ENCODE peak calls at places on chromosomes 13 and 19, in eight cellular contexts. D is IMR-90, P is H54, M is esophagus muscularis mucosa, T is tibial nerve, E is A549, R is endothelial cell of umbilical vein, W is spleen. F is an unnamed sample.
A peak's percentile ranks its signal among the peaks of the same experiment; 100 is the strongest.

GRCh38 chr13:63463782-63464610 is 2048.3 kb upstream of the PCDH20 start:
- DNase-seq in W (no peak), T (no peak), M (no peak), P (no peak), R (no peak), D (no peak), E (no peak), F (no peak)

GRCh38 chr19:22605275-22606211 is 28.6 kb upstream of the ZNF492 start:
- DNase-seq in P (no peak), T (no peak), E (no peak), D (no peak), M (peak; percentile 85), W (no peak), R (no peak), F (no peak)

GRCh38 chr13:110258876-110259631 is 47.9 kb downstream of the COL4A1 start:
- DNase-seq in W (no peak), E (no peak), P (no peak), M (no peak), T (no peak), D (no peak), R (peak; percentile 92), F (no peak)

GRCh38 chr19:35986664-35987570 is 8.1 kb upstream of the SDHAF1 start:
- DNase-seq in D (no peak), T (no peak), W (peak; percentile 87), M (no peak), P (no peak), E (peak; percentile 59), R (no peak), F (no peak)

GRCh38 chr13:30033681-30034447 is 183.4 kb upstream of the UBL3 start:
- DNase-seq in R (no peak), T (no peak), M (no peak), W (no peak), E (peak; percentile 29), D (peak; percentile 97), P (peak; percentile 51), F (no peak)

GRCh38 chr19:40578442-40578908 is 1.8 kb downstream of the SHKBP1 start:
- DNase-seq in E (peak; percentile 88), P (no peak), D (peak; percentile 41), T (no peak), M (no peak), R (peak; percentile 28), W (no peak), F (peak; percentile 73)

GRCh38 chr13:78239681-78240080 is 321.1 kb upstream of the EDNRB start:
- DNase-seq in W (no peak), E (no peak), R (no peak), M (no peak), D (peak; percentile 1), T (no peak), P (no peak), F (no peak)

GRCh38 chr13:24053505-24054251 is 106.8 kb upstream of the SPATA13 start:
- DNase-seq in W (no peak), E (peak; percentile 72), P (peak; percentile 35), R (peak; percentile 72), T (no peak), D (peak; percentile 68), M (no peak), F (peak; percentile 65)

GRCh38 chr13:99859178-99860177 is 112.1 kb downstream of the ZIC5 start:
- DNase-seq in T (no peak), M (peak; percentile 84), D (no peak), P (no peak), E (no peak), R (no peak), W (no peak), F (no peak)

GRCh38 chr19:6103217-6103644 is 7.1 kb downstream of the RFX2 start:
- DNase-seq in M (peak; percentile 94), T (peak; percentile 53), E (no peak), R (peak; percentile 98), W (no peak), P (peak; percentile 66), D (peak; percentile 87), F (no peak)

GRCh38 chr19:37594982-37595382 is 306 bp downstream of the ZNF540 start:
- DNase-seq in E (no peak), W (peak; percentile 87), P (peak; percentile 60), M (peak; percentile 92), T (peak; percentile 47), D (peak; percentile 58), R (no peak), F (peak; percentile 73)

GRCh38 chr13:99434258-99434788 is 66.9 kb upstream of the TM9SF2 start:
- DNase-seq in D (no peak), E (no peak), P (no peak), W (no peak), R (no peak), M (no peak), T (no peak), F (no peak)

GRCh38 chr13:44927953-44928352 is 61.3 kb downstream of the NUFIP1 start:
- DNase-seq in D (peak; percentile 45), E (no peak), T (no peak), M (no peak), W (no peak), R (no peak), P (no peak), F (no peak)

GRCh38 chr19:29662604-29663404 is 2.5 kb upstream of the PLEKHF1 start:
- DNase-seq in T (no peak), P (peak; percentile 91), D (peak; percentile 94), W (peak; percentile 78), R (peak; percentile 69), M (no peak), E (peak; percentile 33), F (peak; percentile 10)

GRCh38 chr13:67238277-67238859 is 8.2 kb upstream of the PCDH9 start:
- DNase-seq in P (no peak), T (no peak), M (no peak), R (peak; percentile 48), W (no peak), E (no peak), D (peak; percentile 36), F (peak; percentile 58)

GRCh38 chr13:37640499-37640898 is 41.9 kb upstream of the POSTN start:
- DNase-seq in M (no peak), D (peak; percentile 86), E (peak; percentile 42), R (peak; percentile 79), W (no peak), T (no peak), P (no peak), F (peak; percentile 1)

GRCh38 chr19:51706885-51707284 is 13.8 kb downstream of the SPACA6 start:
- DNase-seq in R (no peak), M (no peak), P (no peak), W (no peak), T (no peak), E (no peak), D (no peak), F (no peak)

GRCh38 chr13:93248627-93249047 is 22.0 kb downstream of the GPC6 start:
- DNase-seq in T (no peak), R (no peak), M (no peak), E (peak; percentile 48), P (peak; percentile 42), W (no peak), D (peak; percentile 35), F (no peak)

GRCh38 chr19:21158523-21159135 is 16.8 kb downstream of the ZNF431 start:
- DNase-seq in P (no peak), R (no peak), E (no peak), M (no peak), T (no peak), D (peak; percentile 68), W (no peak), F (no peak)

GRCh38 chr13:113110852-113111315 is 5.3 kb downstream of the F7 start:
- DNase-seq in M (no peak), W (no peak), P (no peak), T (no peak), R (no peak), E (no peak), D (no peak), F (no peak)

GRCh38 chr13:40786568-40786996 is 2.8 kb upstream of the SLC25A15 start:
- DNase-seq in M (no peak), E (no peak), P (peak; percentile 40), D (peak; percentile 61), W (no peak), T (no peak), R (peak; percentile 9), F (peak; percentile 24)
- TF ChIP-seq POLR2A in M (no peak), E (no peak), P (no peak), D (no peak), W (no peak), T (no peak), R (no peak), F (no peak)

DNA sequence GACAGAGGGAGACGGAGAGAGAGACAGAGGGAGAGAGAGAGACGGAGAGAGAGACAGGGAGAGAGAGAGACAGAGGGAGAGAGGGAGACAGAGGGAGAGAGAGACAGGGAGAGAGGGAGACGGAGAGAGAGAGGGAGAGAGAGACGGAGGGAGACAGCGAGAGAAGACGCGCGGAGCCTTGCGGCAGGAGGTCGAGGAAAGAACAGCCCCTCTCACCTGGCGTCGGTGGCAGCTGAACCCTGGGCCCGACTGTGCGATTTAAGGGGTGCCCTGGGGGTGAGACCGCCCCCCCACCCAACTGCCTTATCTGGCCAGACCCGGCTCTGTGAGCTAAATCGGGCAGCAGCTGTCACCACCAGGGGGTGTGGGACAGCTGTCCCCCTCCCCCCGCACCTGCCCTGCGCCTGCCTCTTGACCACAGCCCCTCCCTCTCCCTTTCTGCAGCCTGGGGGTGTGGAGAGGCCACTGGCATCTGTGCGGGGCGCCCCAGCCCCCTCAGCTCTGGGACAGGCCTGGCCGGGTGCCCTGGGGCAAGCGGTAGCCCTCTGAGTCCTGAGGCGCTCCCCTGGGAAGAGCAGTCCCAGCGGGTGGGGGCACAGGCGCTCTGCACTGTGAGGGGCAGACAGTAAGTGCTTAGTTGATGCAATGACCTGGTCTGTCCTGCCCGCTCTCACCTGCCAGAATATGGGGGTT is 10.8 kb downstream of the JOSD2 start:
- DNase-seq in D (no peak), R (no peak), W (peak; percentile 70), M (no peak), P (no peak), T (no peak), E (peak; percentile 50), F (peak; percentile 63)
- TF ChIP-seq POLR2A in D (no peak), R (no peak), W (no peak), M (peak; percentile 55), P (no peak), T (no peak), E (no peak), F (no peak)

GRCh38 chr19:1906985-1907562 is 1.9 kb downstream of the ADAT3 start:
- DNase-seq in D (no peak), M (no peak), R (no peak), T (no peak), P (no peak), W (no peak), E (no peak), F (no peak)

GRCh38 chr19:1907563-1908363 is 2.6 kb downstream of the ADAT3 start:
- DNase-seq in D (no peak), M (no peak), R (no peak), W (no peak), E (no peak), T (no peak), P (no peak), F (no peak)

GRCh38 chr19:1905863-1906375 is 720 bp downstream of the ADAT3 start:
- DNase-seq in R (no peak), T (no peak), D (no peak), W (no peak), E (no peak), M (no peak), P (no peak), F (no peak)

GRCh38 chr19:1904385-1905070 is 671 bp upstream of the ADAT3 start:
- DNase-seq in D (no peak), M (no peak), P (no peak), R (no peak), T (no peak), E (no peak), W (no peak), F (peak; percentile 59)

GRCh38 chr19:1905071-1905862 is at the start of the genes ADAT3 and SCAMP4:
- DNase-seq in W (peak; percentile 100), D (peak; percentile 99), T (peak; percentile 97), E (peak; percentile 99), P (peak; percentile 96), M (peak; percentile 99), R (peak; percentile 99), F (peak; percentile 99)
- TF ChIP-seq POLR2A in W (no peak), D (peak; percentile 79), T (peak; percentile 82), E (no peak), P (peak; percentile 43), M (peak; percentile 43), R (peak; percentile 73), F (peak; percentile 71)

GRCh38 chr13:84983321-84983720 is 815.9 kb downstream of the SLITRK6 start:
- DNase-seq in T (no peak), W (no peak), E (no peak), M (no peak), R (no peak), D (no peak), P (no peak), F (no peak)
- TF ChIP-seq POLR2A in T (no peak), W (no peak), E (no peak), M (no peak), R (no peak), D (no peak), P (no peak), F (no peak)

F was measured in erythroblast.